ENCODE peak calls at places on chromosomes 11 and 22, in six cellular contexts. O is sigmoid colon, K is testis, X is astrocyte of the spinal cord, Q is body of pancreas, E is tibial nerve. A is an unnamed sample.

GRCh38 chr11:126843096-126843495 is 157.5 kb downstream of the KIRREL3 start:
- DNase-seq in Q (no peak), E (no peak), K (no peak), O (no peak), X (no peak), A (no peak)

GRCh38 chr22:48368975-48369525 is 1458.6 kb downstream of the BRD1 start:
- DNase-seq in K (no peak), E (no peak), X (no peak), Q (no peak), O (peak), A (peak)

GRCh38 chr11:8932564-8933180 is at the start of gene C11orf16:
- DNase-seq in X (no peak), E (no peak), Q (no peak), O (no peak), K (no peak), A (no peak)

GRCh38 chr11:34640050-34640971 is 19.4 kb downstream of the EHF start:
- DNase-seq in O (no peak), K (no peak), Q (peak), X (peak), E (no peak), A (no peak)

GRCh38 chr22:41862530-41863266 is 29.8 kb downstream of the SREBF2 start:
- DNase-seq in O (no peak), Q (no peak), K (no peak), X (no peak), E (no peak), A (no peak)

GRCh38 chr11:128625316-128625715 is 38.0 kb upstream of the ETS1 start:
- DNase-seq in Q (no peak), K (no peak), O (no peak), X (no peak), E (no peak), A (no peak)

GRCh38 chr11:86128914-86129313 is 60.0 kb upstream of the PICALM start:
- DNase-seq in X (no peak), Q (no peak), K (no peak), E (no peak), O (no peak), A (no peak)

GRCh38 chr11:76606102-76606793 is 64.3 kb downstream of the LRRC32 start:
- DNase-seq in E (peak), Q (no peak), O (no peak), K (peak), X (no peak), A (peak)

GRCh38 chr11:34331329-34331728 is 26.5 kb downstream of the ABTB2 start:
- DNase-seq in Q (no peak), X (peak), E (no peak), O (no peak), K (no peak), A (no peak)

GRCh38 chr11:130024356-130024755 is 21.7 kb upstream of the PRDM10 start:
- DNase-seq in O (no peak), E (no peak), K (no peak), X (no peak), Q (no peak), A (no peak)

GRCh38 chr11:69102732-69103615 is 52.8 kb upstream of the SMIM38 start:
- DNase-seq in K (no peak), E (no peak), O (no peak), Q (no peak), X (no peak), A (no peak)
- TF ChIP-seq CTCF in K (no peak), E (no peak), O (no peak), Q (no peak), X (peak), A (peak)

GRCh38 chr11:41175304-41175972 is 284.0 kb downstream of the LRRC4C start:
- DNase-seq in X (no peak), E (no peak), O (no peak), K (no peak), Q (no peak), A (no peak)
- TF ChIP-seq CTCF in X (no peak), E (no peak), O (no peak), K (no peak), Q (no peak), A (no peak)

DNA sequence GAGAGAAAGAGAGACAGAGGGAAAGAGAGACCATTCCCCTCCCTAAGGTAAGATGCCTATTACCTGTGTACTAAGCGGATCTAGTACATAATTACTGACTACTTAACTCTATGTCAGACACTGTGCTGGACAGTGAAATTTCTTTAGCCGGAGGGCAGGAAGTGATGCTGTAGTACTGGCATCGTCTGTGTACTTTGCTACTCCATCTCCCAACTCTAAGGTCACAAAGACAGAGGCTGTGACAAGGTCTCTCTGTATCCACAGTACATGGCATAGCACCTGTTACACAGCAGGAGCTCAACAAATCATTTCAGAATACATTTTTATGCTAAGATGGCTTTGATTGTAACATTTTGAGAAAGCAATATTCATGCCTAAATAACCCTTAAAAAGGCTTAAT is 9.0 kb downstream of the BLID start:
- DNase-seq in X (no peak), K (no peak), E (no peak), Q (no peak), O (no peak), A (no peak)
- TF ChIP-seq CTCF in X (no peak), K (no peak), E (no peak), Q (no peak), O (no peak), A (no peak)

DNA sequence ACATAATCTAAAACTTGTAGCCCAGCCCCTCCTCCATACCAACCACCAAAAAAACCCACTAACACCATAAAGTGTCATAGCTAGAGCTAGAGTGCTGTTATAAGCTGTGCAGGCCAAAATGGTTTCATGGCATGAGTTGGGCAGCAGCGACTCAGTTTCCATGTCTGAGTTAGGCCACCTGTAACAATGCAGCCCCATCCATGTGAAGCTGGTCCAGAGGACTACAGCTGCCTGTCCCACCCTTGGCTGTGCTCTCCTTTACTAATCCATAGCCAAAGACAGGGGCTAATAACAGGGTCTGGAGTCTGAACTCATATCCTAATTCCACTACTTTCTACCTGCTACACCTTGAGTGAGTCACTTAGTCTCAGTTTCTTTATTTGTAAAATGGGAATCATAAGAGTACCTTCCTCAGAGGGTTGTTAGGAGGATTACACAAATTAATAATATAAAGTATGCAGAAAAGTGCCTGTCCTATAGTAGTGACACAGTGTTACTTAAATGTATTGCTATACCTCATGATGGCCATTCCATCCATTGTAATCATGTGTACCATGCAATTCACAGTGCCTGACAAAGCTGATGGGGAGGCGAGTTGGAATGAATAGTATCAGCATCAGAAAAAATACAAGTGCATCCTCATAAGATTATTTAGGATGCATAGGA is 20.6 kb downstream of the KCNQ1OT1 start:
- DNase-seq in E (no peak), Q (no peak), K (peak), X (no peak), O (no peak), A (no peak)
- TF ChIP-seq CTCF in E (no peak), Q (no peak), K (no peak), X (no peak), O (no peak), A (no peak)

GRCh38 chr11:1231396-1232327 is 8.8 kb downstream of the MUC5B start:
- DNase-seq in Q (no peak), X (no peak), E (no peak), O (peak), K (no peak), A (no peak)
- TF ChIP-seq CTCF in Q (no peak), X (no peak), E (no peak), O (no peak), K (no peak), A (no peak)

GRCh38 chr11:61694971-61695706 is 14.9 kb downstream of the DAGLA start:
- DNase-seq in E (no peak), X (no peak), Q (peak), O (peak), K (peak), A (no peak)
- TF ChIP-seq CTCF in E (no peak), X (peak), Q (peak), O (no peak), K (no peak), A (peak)

DNA sequence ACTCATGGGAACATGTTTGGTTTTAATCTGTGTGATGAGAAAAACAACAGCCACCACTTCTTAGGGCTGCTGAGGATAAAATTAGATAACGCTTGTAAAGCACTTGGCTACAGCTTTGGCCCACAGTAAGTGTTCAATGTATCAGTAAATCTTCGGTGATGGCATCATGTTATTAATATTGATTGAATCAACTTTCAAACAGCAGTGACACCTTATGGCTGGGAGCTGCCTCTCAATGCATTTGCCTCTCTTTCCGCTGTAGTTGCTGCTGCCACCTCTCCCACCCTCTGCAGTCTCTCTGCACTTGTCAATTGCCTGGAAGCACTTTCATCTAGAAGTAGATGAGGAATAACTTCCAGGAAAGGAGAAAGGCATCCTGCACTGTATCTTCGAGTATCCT is 491.1 kb downstream of the OPCML start:
- DNase-seq in X (no peak), O (no peak), E (no peak), K (no peak), Q (no peak), A (no peak)
- TF ChIP-seq CTCF in X (no peak), O (no peak), E (no peak), K (no peak), Q (no peak), A (no peak)

DNA sequence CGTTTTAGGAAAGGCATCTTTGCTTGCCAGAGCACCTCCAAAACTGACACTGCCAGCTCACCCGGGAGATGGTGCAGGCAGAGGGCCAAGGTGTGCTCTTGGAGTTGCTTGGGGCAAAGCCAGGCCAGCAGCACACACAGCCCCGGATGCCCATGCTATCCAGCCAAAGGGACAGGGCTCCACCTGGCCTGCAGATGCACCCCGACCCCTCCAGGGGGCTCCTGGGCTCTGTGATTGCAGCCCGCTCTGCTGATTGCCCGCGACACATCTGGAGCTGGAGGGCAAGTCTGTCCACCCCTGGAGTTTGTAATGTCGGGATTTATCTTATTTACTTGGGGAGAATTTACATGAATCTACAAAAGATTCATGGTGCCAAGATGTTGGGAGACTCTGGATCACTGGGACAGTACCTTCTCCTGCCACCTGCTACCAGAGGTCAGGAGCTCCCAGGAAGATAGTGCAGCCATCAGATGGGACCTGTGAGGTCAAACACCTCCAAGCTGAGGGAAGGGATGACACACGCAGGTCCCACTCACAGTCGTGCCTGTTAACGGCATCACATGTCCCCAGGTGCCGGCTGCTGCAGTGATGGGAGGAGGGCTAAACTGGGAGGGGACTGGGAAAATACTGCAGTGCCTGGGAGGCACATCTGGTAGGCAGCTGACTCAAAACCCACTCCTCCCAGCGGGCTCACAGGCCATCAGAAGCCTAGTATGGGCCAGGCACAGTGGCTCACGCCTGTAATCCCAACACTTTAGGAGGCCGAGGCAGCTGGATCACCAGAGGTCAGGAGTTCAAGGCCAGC is 17.2 kb downstream of the CBX7 start:
- DNase-seq in E (no peak), K (no peak), Q (no peak), X (peak), O (peak), A (peak)
- TF ChIP-seq CTCF in E (no peak), K (no peak), Q (peak), X (peak), O (no peak), A (peak)

GRCh38 chr11:33257160-33257896 is at the start of gene HIPK3:
- DNase-seq in Q (peak), E (peak), K (peak), X (peak), O (peak), A (peak)
- TF ChIP-seq CTCF in Q (peak), E (peak), K (peak), X (peak), O (no peak), A (peak)

GRCh38 chr22:45788530-45788929 is 116.9 kb downstream of the ATXN10 start:
- DNase-seq in X (no peak), E (no peak), K (no peak), O (no peak), Q (no peak), A (no peak)
- TF ChIP-seq CTCF in X (no peak), E (no peak), K (no peak), O (no peak), Q (no peak), A (no peak)

A was measured in osteocyte.